ENCODE peak calls at places on chromosomes 12 and 14, in seven cellular contexts. E, I, L, M, Y, N and P are unnamed samples.

GRCh38 chr12:4143909-4144308 is 129.7 kb upstream of the CCND2 start:
- DNase-seq in L (no peak), Y (no peak), E (no peak), M (no peak), I (no peak), N (no peak), P (no peak)

GRCh38 chr14:98963610-98964009 is 308.4 kb downstream of the BCL11B start:
- DNase-seq in N (no peak), E (no peak), I (no peak), Y (no peak), L (no peak), M (no peak), P (no peak)

GRCh38 chr12:13179159-13180074 is 17.1 kb upstream of the EMP1 start:
- DNase-seq in M (peak; percentile 62), I (peak; percentile 77), L (peak; percentile 86), Y (peak; percentile 60), E (peak; percentile 86), N (peak; percentile 48), P (no peak)

GRCh38 chr12:83470749-83471148 is 784.0 kb downstream of the TMTC2 start:
- DNase-seq in I (no peak), E (no peak), M (no peak), N (no peak), L (no peak), Y (no peak), P (no peak)

GRCh38 chr14:104694475-104694950 is 5.1 kb downstream of the INF2 start:
- DNase-seq in N (no peak), E (peak; percentile 54), M (peak; percentile 90), Y (no peak), L (no peak), I (no peak), P (no peak)

GRCh38 chr14:65098586-65098985 is 3.7 kb downstream of the MAX start:
- DNase-seq in I (no peak), M (no peak), L (no peak), N (peak; percentile 13), Y (no peak), E (no peak), P (no peak)

GRCh38 chr12:108831309-108831991 is 25.9 kb downstream of the SSH1 start:
- DNase-seq in E (no peak), L (no peak), N (no peak), M (no peak), Y (no peak), I (no peak), P (no peak)

GRCh38 chr12:6821271-6821673 is 349 bp upstream of the GPR162 start:
- DNase-seq in L (no peak), E (peak; percentile 91), M (peak; percentile 76), Y (no peak), N (peak; percentile 80), I (peak; percentile 75), P (no peak)

GRCh38 chr14:104436741-104437701 is 142.5 kb upstream of the C14orf180 start:
- DNase-seq in Y (no peak), L (no peak), M (peak; percentile 39), E (peak; percentile 43), N (no peak), I (peak; percentile 29), P (no peak)

GRCh38 chr12:100798799-100799198 is 4.2 kb downstream of the ANO4 start:
- DNase-seq in I (no peak), E (no peak), M (no peak), N (peak; percentile 88), Y (no peak), L (no peak), P (no peak)

GRCh38 chr12:52906049-52906645 is 1.3 kb upstream of the KRT8 start:
- DNase-seq in E (no peak), Y (no peak), N (no peak), L (no peak), M (no peak), I (no peak), P (no peak)

GRCh38 chr14:56289155-56289554 is 170.9 kb downstream of the PELI2 start:
- DNase-seq in M (no peak), N (no peak), L (no peak), I (no peak), Y (no peak), E (no peak), P (no peak)

GRCh38 chr12:28795306-28795705 is 353.8 kb upstream of the FAR2 start:
- DNase-seq in N (peak; percentile 42), E (no peak), M (no peak), I (no peak), L (no peak), Y (no peak), P (no peak)

GRCh38 chr12:59317598-59317997 is 278.2 kb upstream of the SLC16A7 start:
- DNase-seq in N (no peak), Y (no peak), L (no peak), M (no peak), I (no peak), E (no peak), P (no peak)

GRCh38 chr14:79564371-79564770 is 646.9 kb downstream of the DIO2 start:
- DNase-seq in I (no peak), E (no peak), L (no peak), Y (no peak), M (no peak), N (peak; percentile 92), P (no peak)

GRCh38 chr12:132772551-132772950 is 10.9 kb upstream of the ANKLE2 start:
- DNase-seq in L (no peak), M (no peak), E (no peak), I (no peak), N (no peak), Y (no peak), P (no peak)

GRCh38 chr12:94429633-94430032 is 30.0 kb downstream of the CEP83 start:
- DNase-seq in N (no peak), Y (no peak), E (no peak), L (no peak), M (no peak), I (no peak), P (no peak)

GRCh38 chr12:72586456-72586855 is 314.3 kb downstream of the TRHDE start:
- DNase-seq in L (no peak), E (no peak), N (no peak), M (no peak), I (no peak), Y (no peak), P (no peak)

GRCh38 chr14:68757618-68758081 is 35.2 kb downstream of the ZFP36L1 start:
- DNase-seq in L (no peak), M (no peak), I (no peak), N (peak; percentile 33), E (peak; percentile 81), Y (no peak), P (no peak)

GRCh38 chr12:105924526-105925208 is 214.1 kb downstream of the NUAK1 start:
- DNase-seq in M (no peak), L (no peak), Y (no peak), N (no peak), E (no peak), I (no peak), P (no peak)

DNA sequence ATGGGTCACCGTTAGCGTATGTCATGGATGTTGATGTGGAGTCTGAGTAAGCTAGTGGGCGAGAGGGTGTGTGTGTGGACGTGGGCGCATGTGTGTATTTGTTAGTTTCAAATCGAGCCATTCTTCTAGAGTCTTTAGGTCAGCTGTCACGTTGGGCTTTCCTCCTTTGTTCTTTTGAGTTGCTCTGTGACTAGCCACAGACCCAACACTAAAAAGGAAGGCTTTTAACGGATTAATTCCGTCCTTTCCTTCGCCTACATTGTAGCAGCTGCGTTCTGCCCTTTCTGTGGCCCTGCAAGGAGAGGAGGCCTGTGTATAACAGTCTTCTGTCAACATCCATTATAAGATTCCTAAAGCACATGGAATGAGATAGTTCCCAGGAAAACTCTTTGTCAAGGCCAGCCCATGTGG is 117.2 kb upstream of the DNM1L start:
- DNase-seq in E (no peak), M (no peak), I (no peak), L (no peak), Y (no peak), N (peak; percentile 48), P (no peak)
- H3K27ac ChIP-seq in E (peak overlapping the region; percentile 67), M (peak overlapping the region; percentile 72), I (peak overlapping the region; percentile 71), L (no peak overlapping the region), Y (no peak overlapping the region), N (peak overlapping the region; percentile 28), P (no peak overlapping the region)

DNA sequence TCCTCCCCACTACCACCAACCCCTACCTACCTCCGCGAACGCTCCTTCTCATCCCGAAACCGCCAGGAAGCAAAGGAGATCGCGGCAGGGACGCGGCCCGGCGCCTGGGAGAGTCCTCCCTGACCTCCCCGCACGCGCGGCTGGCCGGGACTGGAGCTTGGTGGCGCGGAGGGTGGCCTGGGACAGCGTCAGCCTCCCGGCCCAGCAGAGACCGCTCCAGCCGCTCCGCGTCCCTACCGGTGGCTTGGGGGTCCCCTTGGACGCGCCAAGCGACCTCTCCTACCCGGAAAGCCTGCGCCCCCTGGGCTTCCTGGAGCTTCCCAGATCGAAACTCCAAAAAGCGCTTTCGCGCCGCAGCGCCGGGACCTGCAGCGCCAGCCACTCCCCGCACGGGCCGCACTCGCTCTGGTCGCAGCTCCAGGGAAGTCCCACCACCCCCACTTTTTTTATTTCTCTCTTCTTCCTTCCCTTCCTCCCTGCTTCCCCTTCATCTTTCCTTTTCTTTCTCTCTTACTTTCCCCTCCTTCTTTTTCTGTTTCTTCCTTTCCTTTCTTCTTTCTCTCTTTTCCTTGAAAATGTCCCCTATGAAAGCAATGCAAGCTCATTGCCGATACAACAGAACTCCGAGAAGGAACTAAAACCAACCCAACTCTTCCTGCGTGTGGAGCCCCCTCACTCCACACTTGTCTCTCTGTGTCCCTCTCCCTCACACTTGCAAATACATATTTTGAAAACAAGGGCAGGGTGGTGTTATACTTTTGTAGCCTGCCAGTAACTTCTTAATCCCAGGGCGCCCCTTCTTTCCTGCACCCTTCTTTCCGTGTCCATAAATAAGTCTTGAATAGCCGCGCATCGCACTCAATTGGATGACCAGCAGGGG is 3.8 kb downstream of the DIO3 start:
- DNase-seq in E (no peak), I (no peak), M (no peak), Y (no peak), N (no peak), L (no peak), P (no peak)
- H3K4me3 ChIP-seq in E (no peak overlapping the region), I (peak overlapping the region; percentile 15), M (peak overlapping the region; percentile 44), Y (no peak overlapping the region), N (no peak overlapping the region), L (peak overlapping the region; percentile 20), P (peak overlapping the region; percentile 42)

DNA sequence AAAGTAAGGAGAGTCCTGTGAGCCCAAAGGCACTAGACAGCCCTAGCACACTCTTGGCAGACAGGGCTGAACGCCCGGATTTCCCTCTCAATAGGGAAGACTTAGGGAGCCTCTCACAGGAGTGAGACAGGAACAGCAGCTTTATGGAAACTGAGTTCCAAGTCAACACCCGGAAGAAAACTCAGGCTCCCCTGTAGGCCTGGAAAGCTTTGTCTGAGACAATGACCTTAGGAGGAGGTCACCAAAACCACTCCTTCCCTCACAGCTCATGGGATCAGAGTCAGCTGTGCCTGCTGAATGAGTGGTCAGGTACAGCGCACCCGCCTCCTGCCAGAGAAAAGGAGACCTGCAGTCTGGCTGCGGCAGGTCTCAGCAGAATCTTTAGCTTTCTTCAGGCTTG is 229.5 kb downstream of the CACNA1C start:
- DNase-seq in L (peak; percentile 10), N (peak; percentile 34), Y (no peak), M (no peak), E (no peak), I (peak; percentile 51), P (peak; percentile 29)
- H3K27ac ChIP-seq in L (peak overlapping the region; percentile 74), N (no peak overlapping the region), Y (no peak overlapping the region), M (no peak overlapping the region), E (no peak overlapping the region), I (no peak overlapping the region), P (no peak overlapping the region)

DNA sequence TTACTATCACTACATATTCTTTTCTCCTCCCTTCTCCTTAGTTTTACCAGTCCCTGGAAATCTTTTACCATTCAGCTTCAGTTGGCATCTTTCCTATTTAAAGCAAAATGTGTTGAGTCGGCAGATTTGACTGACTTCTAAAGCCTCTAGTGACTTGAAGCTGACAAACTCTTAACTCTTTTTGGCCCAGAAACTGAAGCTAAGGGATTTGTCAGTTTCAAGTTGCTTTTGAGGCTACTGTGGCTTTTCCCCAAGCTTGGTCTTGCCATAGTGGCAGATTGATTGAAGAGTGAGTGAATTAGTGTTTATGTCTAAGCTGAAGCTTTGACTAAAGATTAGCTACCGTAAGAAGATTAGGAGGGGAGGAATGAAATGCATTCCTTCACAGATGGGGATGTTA is 104.0 kb downstream of the ETNK1 start:
- DNase-seq in Y (no peak), N (peak; percentile 10), E (no peak), L (no peak), M (no peak), I (no peak), P (no peak)
- H3K4me3 ChIP-seq in Y (no peak overlapping the region), N (no peak overlapping the region), E (no peak overlapping the region), L (no peak overlapping the region), M (no peak overlapping the region), I (no peak overlapping the region), P (no peak overlapping the region)